ENCODE peak calls at places on chromosomes 3 and 15, in nine cellular contexts. One of them, this sample, is unnamed.

GRCh38 chr15:74269362-74270035 is 33.4 kb downstream of the CCDC33 start:
- DNase-seq in AG04449: no peak
- DNase-seq in CD4-positive, alpha-beta T cell: no peak
- DNase-seq in neural crest cell: no peak
- DNase-seq in Peyer's patch: no peak
- DNase-seq in uterus: no peak
- DNase-seq in left ventricle myocardium inferior: no peak
- DNase-seq in GM23338: no peak
- DNase-seq in left lung: no peak
- DNase-seq in this sample: no peak

GRCh38 chr3:15611018-15611417 is 9.5 kb downstream of the BTD start:
- DNase-seq in GM23338: no peak
- DNase-seq in neural crest cell: no peak
- DNase-seq in uterus: no peak
- DNase-seq in AG04449: no peak
- DNase-seq in CD4-positive, alpha-beta T cell: no peak
- DNase-seq in Peyer's patch: no peak
- DNase-seq in left ventricle myocardium inferior: no peak
- DNase-seq in left lung: no peak
- DNase-seq in this sample: no peak

GRCh38 chr3:52400275-52400793 is 44.6 kb downstream of the SEMA3G start:
- DNase-seq in left lung: no peak
- DNase-seq in AG04449: no peak
- DNase-seq in Peyer's patch: no peak
- DNase-seq in GM23338: no peak
- DNase-seq in CD4-positive, alpha-beta T cell: no peak
- DNase-seq in uterus: no peak
- DNase-seq in left ventricle myocardium inferior: peak
- DNase-seq in neural crest cell: no peak
- DNase-seq in this sample: no peak

GRCh38 chr15:96166223-96167200 is 164.0 kb upstream of the NR2F2 start:
- DNase-seq in left ventricle myocardium inferior: no peak
- DNase-seq in CD4-positive, alpha-beta T cell: no peak
- DNase-seq in neural crest cell: no peak
- DNase-seq in Peyer's patch: no peak
- DNase-seq in uterus: no peak
- DNase-seq in AG04449: no peak
- DNase-seq in GM23338: no peak
- DNase-seq in left lung: no peak
- DNase-seq in this sample: no peak

GRCh38 chr3:46845397-46845859 is 17.8 kb downstream of the MYL3 start:
- DNase-seq in neural crest cell: no peak
- DNase-seq in left lung: no peak
- DNase-seq in Peyer's patch: no peak
- DNase-seq in GM23338: peak
- DNase-seq in CD4-positive, alpha-beta T cell: no peak
- DNase-seq in uterus: peak
- DNase-seq in left ventricle myocardium inferior: peak
- DNase-seq in AG04449: no peak
- DNase-seq in this sample: no peak

GRCh38 chr15:65751431-65751830 is 40.7 kb downstream of the DENND4A start:
- DNase-seq in AG04449: no peak
- DNase-seq in Peyer's patch: no peak
- DNase-seq in left lung: no peak
- DNase-seq in GM23338: no peak
- DNase-seq in left ventricle myocardium inferior: no peak
- DNase-seq in CD4-positive, alpha-beta T cell: no peak
- DNase-seq in uterus: no peak
- DNase-seq in neural crest cell: no peak
- DNase-seq in this sample: no peak

GRCh38 chr15:85800460-85801123 is 5.9 kb upstream of the KLHL25 start:
- DNase-seq in uterus: no peak
- DNase-seq in AG04449: no peak
- DNase-seq in GM23338: peak
- DNase-seq in left ventricle myocardium inferior: peak
- DNase-seq in CD4-positive, alpha-beta T cell: no peak
- DNase-seq in left lung: peak
- DNase-seq in Peyer's patch: no peak
- DNase-seq in neural crest cell: no peak
- DNase-seq in this sample: no peak

GRCh38 chr3:31248619-31248992 is 284.1 kb upstream of the STT3B start:
- DNase-seq in Peyer's patch: no peak
- DNase-seq in CD4-positive, alpha-beta T cell: no peak
- DNase-seq in neural crest cell: no peak
- DNase-seq in uterus: no peak
- DNase-seq in left lung: no peak
- DNase-seq in GM23338: no peak
- DNase-seq in AG04449: no peak
- DNase-seq in left ventricle myocardium inferior: no peak
- DNase-seq in this sample: no peak

GRCh38 chr3:127953092-127953491 is 38.1 kb downstream of the KBTBD12 start:
- DNase-seq in uterus: no peak
- DNase-seq in left lung: no peak
- DNase-seq in neural crest cell: no peak
- DNase-seq in left ventricle myocardium inferior: no peak
- DNase-seq in GM23338: no peak
- DNase-seq in Peyer's patch: no peak
- DNase-seq in AG04449: no peak
- DNase-seq in CD4-positive, alpha-beta T cell: no peak
- DNase-seq in this sample: no peak

GRCh38 chr3:49553690-49554634 is at the start of gene BSN:
- DNase-seq in Peyer's patch: peak
- DNase-seq in left lung: peak
- DNase-seq in uterus: peak
- DNase-seq in neural crest cell: peak
- DNase-seq in AG04449: peak
- DNase-seq in left ventricle myocardium inferior: peak
- DNase-seq in GM23338: peak
- DNase-seq in CD4-positive, alpha-beta T cell: peak
- DNase-seq in this sample: peak

GRCh38 chr3:98552232-98553020 is 20.6 kb downstream of the GPR15 start:
- DNase-seq in left ventricle myocardium inferior: no peak
- DNase-seq in GM23338: no peak
- DNase-seq in Peyer's patch: no peak
- DNase-seq in CD4-positive, alpha-beta T cell: no peak
- DNase-seq in AG04449: no peak
- DNase-seq in neural crest cell: no peak
- DNase-seq in uterus: no peak
- DNase-seq in left lung: no peak
- DNase-seq in this sample: no peak

GRCh38 chr15:36831125-36831914 is 251.9 kb downstream of the CDIN1 start:
- DNase-seq in AG04449: peak
- DNase-seq in uterus: no peak
- DNase-seq in neural crest cell: no peak
- DNase-seq in left lung: no peak
- DNase-seq in Peyer's patch: no peak
- DNase-seq in GM23338: no peak
- DNase-seq in left ventricle myocardium inferior: no peak
- DNase-seq in CD4-positive, alpha-beta T cell: no peak
- DNase-seq in this sample: no peak

GRCh38 chr15:69145694-69146492 is 14.5 kb upstream of the GLCE start:
- DNase-seq in Peyer's patch: no peak
- DNase-seq in CD4-positive, alpha-beta T cell: no peak
- DNase-seq in left ventricle myocardium inferior: no peak
- DNase-seq in GM23338: peak
- DNase-seq in AG04449: no peak
- DNase-seq in left lung: no peak
- DNase-seq in neural crest cell: no peak
- DNase-seq in uterus: no peak
- DNase-seq in this sample: no peak

GRCh38 chr15:67906382-67906781 is 66.5 kb upstream of the RNU6-1 start:
- DNase-seq in neural crest cell: no peak
- DNase-seq in left ventricle myocardium inferior: no peak
- DNase-seq in GM23338: peak
- DNase-seq in CD4-positive, alpha-beta T cell: no peak
- DNase-seq in AG04449: no peak
- DNase-seq in Peyer's patch: no peak
- DNase-seq in uterus: no peak
- DNase-seq in left lung: no peak
- DNase-seq in this sample: no peak

GRCh38 chr3:134325106-134325705 is 49.0 kb downstream of the AMOTL2 start:
- DNase-seq in Peyer's patch: no peak
- DNase-seq in neural crest cell: no peak
- DNase-seq in GM23338: no peak
- DNase-seq in AG04449: no peak
- DNase-seq in left ventricle myocardium inferior: no peak
- DNase-seq in uterus: no peak
- DNase-seq in CD4-positive, alpha-beta T cell: no peak
- DNase-seq in left lung: no peak
- DNase-seq in this sample: no peak

GRCh38 chr3:12194669-12195161 is 36.0 kb upstream of the TIMP4 start:
- DNase-seq in left lung: no peak
- DNase-seq in left ventricle myocardium inferior: no peak
- DNase-seq in Peyer's patch: no peak
- DNase-seq in uterus: no peak
- DNase-seq in neural crest cell: no peak
- DNase-seq in AG04449: no peak
- DNase-seq in CD4-positive, alpha-beta T cell: no peak
- DNase-seq in GM23338: peak
- DNase-seq in this sample: no peak
- TF ChIP-seq CTCF in left lung: no peak
- TF ChIP-seq CTCF in left ventricle myocardium inferior: no peak
- TF ChIP-seq CTCF in Peyer's patch: peak
- TF ChIP-seq CTCF in uterus: no peak
- TF ChIP-seq CTCF in neural crest cell: no peak
- TF ChIP-seq CTCF in AG04449: no peak
- TF ChIP-seq CTCF in CD4-positive, alpha-beta T cell: no peak
- TF ChIP-seq CTCF in GM23338: peak
- TF ChIP-seq CTCF in this sample: no peak

DNA sequence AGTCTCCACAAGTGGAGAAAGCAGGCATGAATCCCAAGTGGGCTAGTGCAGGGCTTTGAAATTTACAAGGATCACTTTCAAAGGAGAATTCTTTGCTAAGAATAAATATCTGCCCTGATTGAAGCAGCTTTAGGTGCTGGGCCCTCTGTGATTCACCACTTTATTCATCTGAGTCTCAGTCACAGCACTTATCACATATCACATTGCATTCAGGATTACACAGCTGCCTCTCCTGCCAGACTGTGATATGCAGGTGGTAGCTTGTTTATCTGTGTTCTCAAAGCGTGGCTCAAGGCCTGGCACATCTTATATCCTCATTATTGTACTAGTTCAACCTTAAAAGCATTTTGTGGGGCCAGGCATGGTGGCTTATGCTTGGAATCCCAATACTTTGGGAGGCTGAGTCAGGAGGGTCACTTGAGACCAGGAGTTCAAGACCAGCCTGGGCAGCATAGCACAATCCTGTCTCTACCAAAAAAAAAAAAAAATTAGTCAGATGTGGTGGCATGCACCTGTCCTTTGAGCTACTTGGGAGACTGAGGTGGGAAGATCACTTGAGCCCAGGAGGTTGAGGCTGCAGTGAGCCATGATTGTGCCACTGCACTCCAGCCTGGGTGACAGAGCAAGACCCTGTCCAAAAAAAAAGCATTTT is 156.9 kb upstream of the EIF1B start:
- DNase-seq in neural crest cell: no peak
- DNase-seq in AG04449: no peak
- DNase-seq in uterus: no peak
- DNase-seq in GM23338: no peak
- DNase-seq in Peyer's patch: no peak
- DNase-seq in CD4-positive, alpha-beta T cell: no peak
- DNase-seq in left ventricle myocardium inferior: no peak
- DNase-seq in left lung: no peak
- DNase-seq in this sample: no peak
- TF ChIP-seq CTCF in neural crest cell: no peak
- TF ChIP-seq CTCF in AG04449: no peak
- TF ChIP-seq CTCF in uterus: no peak
- TF ChIP-seq CTCF in GM23338: no peak
- TF ChIP-seq CTCF in Peyer's patch: no peak
- TF ChIP-seq CTCF in CD4-positive, alpha-beta T cell: no peak
- TF ChIP-seq CTCF in left ventricle myocardium inferior: no peak
- TF ChIP-seq CTCF in left lung: no peak
- TF ChIP-seq CTCF in this sample: no peak

GRCh38 chr3:36738701-36739100 is 25.7 kb downstream of the DCLK3 start:
- DNase-seq in AG04449: no peak
- DNase-seq in left lung: no peak
- DNase-seq in left ventricle myocardium inferior: peak
- DNase-seq in Peyer's patch: no peak
- DNase-seq in neural crest cell: no peak
- DNase-seq in uterus: no peak
- DNase-seq in GM23338: no peak
- DNase-seq in CD4-positive, alpha-beta T cell: no peak
- DNase-seq in this sample: no peak

GRCh38 chr3:36744770-36745169 is 19.6 kb downstream of the DCLK3 start:
- DNase-seq in AG04449: no peak
- DNase-seq in CD4-positive, alpha-beta T cell: no peak
- DNase-seq in left lung: no peak
- DNase-seq in left ventricle myocardium inferior: no peak
- DNase-seq in Peyer's patch: no peak
- DNase-seq in GM23338: no peak
- DNase-seq in neural crest cell: no peak
- DNase-seq in uterus: no peak
- DNase-seq in this sample: no peak

GRCh38 chr3:36743821-36744220 is 20.5 kb downstream of the DCLK3 start:
- DNase-seq in AG04449: no peak
- DNase-seq in left ventricle myocardium inferior: no peak
- DNase-seq in CD4-positive, alpha-beta T cell: no peak
- DNase-seq in left lung: no peak
- DNase-seq in uterus: no peak
- DNase-seq in GM23338: no peak
- DNase-seq in neural crest cell: no peak
- DNase-seq in Peyer's patch: no peak
- DNase-seq in this sample: no peak

GRCh38 chr3:36740822-36741221 is 23.5 kb downstream of the DCLK3 start:
- DNase-seq in left ventricle myocardium inferior: no peak
- DNase-seq in left lung: no peak
- DNase-seq in Peyer's patch: no peak
- DNase-seq in CD4-positive, alpha-beta T cell: no peak
- DNase-seq in neural crest cell: no peak
- DNase-seq in AG04449: no peak
- DNase-seq in GM23338: no peak
- DNase-seq in uterus: no peak
- DNase-seq in this sample: no peak

GRCh38 chr3:36741285-36741684 is 23.1 kb downstream of the DCLK3 start:
- DNase-seq in GM23338: peak
- DNase-seq in neural crest cell: no peak
- DNase-seq in left lung: no peak
- DNase-seq in AG04449: no peak
- DNase-seq in left ventricle myocardium inferior: no peak
- DNase-seq in Peyer's patch: no peak
- DNase-seq in uterus: no peak
- DNase-seq in CD4-positive, alpha-beta T cell: no peak
- DNase-seq in this sample: no peak
- TF ChIP-seq CTCF in GM23338: peak
- TF ChIP-seq CTCF in neural crest cell: peak
- TF ChIP-seq CTCF in left lung: no peak
- TF ChIP-seq CTCF in AG04449: peak
- TF ChIP-seq CTCF in left ventricle myocardium inferior: peak
- TF ChIP-seq CTCF in Peyer's patch: peak
- TF ChIP-seq CTCF in uterus: no peak
- TF ChIP-seq CTCF in CD4-positive, alpha-beta T cell: no peak
- TF ChIP-seq CTCF in this sample: no peak

DNA sequence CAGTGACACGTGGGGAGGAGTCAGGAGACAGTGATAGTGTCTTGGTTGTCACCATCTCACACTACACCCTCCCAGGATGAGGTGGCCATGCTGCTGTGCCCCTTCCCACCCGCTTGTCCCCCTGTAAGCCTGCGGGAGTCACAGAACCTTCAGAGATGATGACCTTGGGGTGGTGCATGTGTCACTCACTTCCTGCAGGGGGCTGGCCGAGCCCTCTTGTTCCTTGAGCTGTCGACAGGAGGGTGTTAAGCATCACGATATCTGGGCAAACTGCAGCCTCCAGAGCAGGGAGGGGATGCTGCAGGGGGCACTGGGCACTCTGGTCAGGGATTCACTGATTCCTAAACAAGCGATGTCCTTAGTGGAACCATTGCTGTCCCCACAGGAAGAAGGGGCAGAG is 27.7 kb downstream of the FAH start:
- DNase-seq in uterus: no peak
- DNase-seq in Peyer's patch: no peak
- DNase-seq in GM23338: peak
- DNase-seq in AG04449: no peak
- DNase-seq in left lung: no peak
- DNase-seq in neural crest cell: no peak
- DNase-seq in left ventricle myocardium inferior: no peak
- DNase-seq in CD4-positive, alpha-beta T cell: no peak
- DNase-seq in this sample: no peak
- TF ChIP-seq CTCF in uterus: no peak
- TF ChIP-seq CTCF in Peyer's patch: no peak
- TF ChIP-seq CTCF in GM23338: peak
- TF ChIP-seq CTCF in AG04449: no peak
- TF ChIP-seq CTCF in left lung: no peak
- TF ChIP-seq CTCF in neural crest cell: no peak
- TF ChIP-seq CTCF in left ventricle myocardium inferior: no peak
- TF ChIP-seq CTCF in CD4-positive, alpha-beta T cell: no peak
- TF ChIP-seq CTCF in this sample: no peak